ENCODE peak calls at places on chromosomes 5 and 9, in nine cellular contexts. One of them, this sample, is unnamed.

GRCh38 chr5:27437594-27438200 is 399.3 kb upstream of the CDH9 start:
- DNase-seq in fibroblast of the conjunctiva: no peak
- DNase-seq in OCI-LY7: no peak
- DNase-seq in omental fat pad: no peak
- DNase-seq in epithelial cell of prostate: no peak
- DNase-seq in skeletal muscle cell: no peak
- DNase-seq in GM12865: peak; percentile 2
- DNase-seq in hepatic stellate cell: no peak
- DNase-seq in iris pigment epithelial cell: peak; percentile 79
- DNase-seq in this sample: no peak

GRCh38 chr5:181164076-181164952 is 16.9 kb downstream of the OR2V2 start:
- DNase-seq in skeletal muscle cell: no peak
- DNase-seq in epithelial cell of prostate: no peak
- DNase-seq in iris pigment epithelial cell: peak; percentile 45
- DNase-seq in GM12865: peak; percentile 40
- DNase-seq in hepatic stellate cell: no peak
- DNase-seq in fibroblast of the conjunctiva: peak; percentile 20
- DNase-seq in omental fat pad: no peak
- DNase-seq in OCI-LY7: no peak
- DNase-seq in this sample: no peak

GRCh38 chr9:131854906-131855504 is 115.1 kb upstream of the RAPGEF1 start:
- DNase-seq in omental fat pad: no peak
- DNase-seq in GM12865: no peak
- DNase-seq in OCI-LY7: no peak
- DNase-seq in hepatic stellate cell: no peak
- DNase-seq in fibroblast of the conjunctiva: no peak
- DNase-seq in iris pigment epithelial cell: peak; percentile 39
- DNase-seq in skeletal muscle cell: peak; percentile 35
- DNase-seq in epithelial cell of prostate: no peak
- DNase-seq in this sample: no peak

GRCh38 chr5:179766021-179766725 is 27.6 kb upstream of the LTC4S start:
- DNase-seq in skeletal muscle cell: no peak
- DNase-seq in epithelial cell of prostate: no peak
- DNase-seq in OCI-LY7: no peak
- DNase-seq in omental fat pad: no peak
- DNase-seq in hepatic stellate cell: no peak
- DNase-seq in iris pigment epithelial cell: peak; percentile 79
- DNase-seq in GM12865: no peak
- DNase-seq in fibroblast of the conjunctiva: no peak
- DNase-seq in this sample: no peak

GRCh38 chr5:78221964-78222451 is 72.5 kb downstream of the AP3B1 start:
- DNase-seq in iris pigment epithelial cell: peak; percentile 11
- DNase-seq in GM12865: peak; percentile 94
- DNase-seq in fibroblast of the conjunctiva: peak; percentile 13
- DNase-seq in omental fat pad: no peak
- DNase-seq in skeletal muscle cell: no peak
- DNase-seq in OCI-LY7: peak; percentile 94
- DNase-seq in hepatic stellate cell: no peak
- DNase-seq in epithelial cell of prostate: no peak
- DNase-seq in this sample: no peak

GRCh38 chr9:122201641-122202040 is 27.1 kb downstream of the LHX6 start:
- DNase-seq in OCI-LY7: no peak
- DNase-seq in fibroblast of the conjunctiva: no peak
- DNase-seq in hepatic stellate cell: no peak
- DNase-seq in omental fat pad: no peak
- DNase-seq in GM12865: no peak
- DNase-seq in skeletal muscle cell: peak; percentile 39
- DNase-seq in epithelial cell of prostate: no peak
- DNase-seq in iris pigment epithelial cell: peak; percentile 57
- DNase-seq in this sample: no peak

GRCh38 chr5:37840036-37840909 is at the start of gene GDNF:
- DNase-seq in skeletal muscle cell: no peak
- DNase-seq in epithelial cell of prostate: no peak
- DNase-seq in fibroblast of the conjunctiva: no peak
- DNase-seq in OCI-LY7: no peak
- DNase-seq in omental fat pad: no peak
- DNase-seq in GM12865: peak; percentile 28
- DNase-seq in hepatic stellate cell: peak; percentile 73
- DNase-seq in iris pigment epithelial cell: peak; percentile 47
- DNase-seq in this sample: no peak

GRCh38 chr5:31757813-31758212 is 118.9 kb downstream of the PDZD2 start:
- DNase-seq in fibroblast of the conjunctiva: no peak
- DNase-seq in iris pigment epithelial cell: no peak
- DNase-seq in hepatic stellate cell: no peak
- DNase-seq in OCI-LY7: no peak
- DNase-seq in omental fat pad: no peak
- DNase-seq in GM12865: no peak
- DNase-seq in epithelial cell of prostate: no peak
- DNase-seq in skeletal muscle cell: no peak
- DNase-seq in this sample: no peak

GRCh38 chr5:39219433-39219832 is at the start of gene FYB1:
- DNase-seq in epithelial cell of prostate: peak; percentile 65
- DNase-seq in OCI-LY7: no peak
- DNase-seq in GM12865: no peak
- DNase-seq in skeletal muscle cell: no peak
- DNase-seq in hepatic stellate cell: no peak
- DNase-seq in iris pigment epithelial cell: no peak
- DNase-seq in fibroblast of the conjunctiva: no peak
- DNase-seq in omental fat pad: no peak
- DNase-seq in this sample: no peak

GRCh38 chr5:84647581-84647980 is 262.9 kb upstream of the EDIL3 start:
- DNase-seq in hepatic stellate cell: no peak
- DNase-seq in omental fat pad: no peak
- DNase-seq in OCI-LY7: no peak
- DNase-seq in epithelial cell of prostate: no peak
- DNase-seq in skeletal muscle cell: no peak
- DNase-seq in GM12865: no peak
- DNase-seq in iris pigment epithelial cell: no peak
- DNase-seq in fibroblast of the conjunctiva: no peak
- DNase-seq in this sample: no peak

GRCh38 chr9:128644452-128644851 is 12.2 kb downstream of the DYNC2I2 start:
- DNase-seq in hepatic stellate cell: no peak
- DNase-seq in iris pigment epithelial cell: no peak
- DNase-seq in OCI-LY7: no peak
- DNase-seq in omental fat pad: no peak
- DNase-seq in fibroblast of the conjunctiva: no peak
- DNase-seq in skeletal muscle cell: no peak
- DNase-seq in epithelial cell of prostate: no peak
- DNase-seq in GM12865: no peak
- DNase-seq in this sample: no peak

GRCh38 chr5:57174128-57174849 is 430 bp downstream of the GPBP1 start:
- DNase-seq in skeletal muscle cell: no peak
- DNase-seq in hepatic stellate cell: no peak
- DNase-seq in epithelial cell of prostate: no peak
- DNase-seq in GM12865: peak; percentile 63
- DNase-seq in omental fat pad: no peak
- DNase-seq in fibroblast of the conjunctiva: no peak
- DNase-seq in OCI-LY7: peak; percentile 69
- DNase-seq in iris pigment epithelial cell: peak; percentile 39
- DNase-seq in this sample: peak; percentile 71

GRCh38 chr5:56183507-56183906 is 49.6 kb downstream of the ANKRD55 start:
- DNase-seq in OCI-LY7: no peak
- DNase-seq in fibroblast of the conjunctiva: peak; percentile 59
- DNase-seq in skeletal muscle cell: peak; percentile 92
- DNase-seq in omental fat pad: no peak
- DNase-seq in GM12865: peak; percentile 9
- DNase-seq in iris pigment epithelial cell: peak; percentile 97
- DNase-seq in epithelial cell of prostate: peak; percentile 97
- DNase-seq in hepatic stellate cell: peak; percentile 57
- DNase-seq in this sample: no peak

GRCh38 chr5:133235696-133236426 is 184.0 kb downstream of the HSPA4 start:
- DNase-seq in skeletal muscle cell: no peak
- DNase-seq in hepatic stellate cell: no peak
- DNase-seq in fibroblast of the conjunctiva: no peak
- DNase-seq in omental fat pad: no peak
- DNase-seq in GM12865: no peak
- DNase-seq in OCI-LY7: no peak
- DNase-seq in iris pigment epithelial cell: peak; percentile 42
- DNase-seq in epithelial cell of prostate: no peak
- DNase-seq in this sample: no peak

GRCh38 chr5:168174376-168174775 is 117.1 kb upstream of the WWC1 start:
- DNase-seq in epithelial cell of prostate: no peak
- DNase-seq in GM12865: peak; percentile 81
- DNase-seq in omental fat pad: no peak
- DNase-seq in hepatic stellate cell: no peak
- DNase-seq in iris pigment epithelial cell: peak; percentile 12
- DNase-seq in fibroblast of the conjunctiva: no peak
- DNase-seq in skeletal muscle cell: no peak
- DNase-seq in OCI-LY7: no peak
- DNase-seq in this sample: no peak

GRCh38 chr5:180021900-180022299 is 49.7 kb downstream of the RNF130 start:
- DNase-seq in hepatic stellate cell: no peak
- DNase-seq in epithelial cell of prostate: no peak
- DNase-seq in GM12865: no peak
- DNase-seq in skeletal muscle cell: no peak
- DNase-seq in iris pigment epithelial cell: no peak
- DNase-seq in omental fat pad: no peak
- DNase-seq in fibroblast of the conjunctiva: no peak
- DNase-seq in OCI-LY7: no peak
- DNase-seq in this sample: no peak

GRCh38 chr5:170861855-170862766 is at the start of gene RANBP17:
- DNase-seq in skeletal muscle cell: peak; percentile 37
- DNase-seq in omental fat pad: no peak
- DNase-seq in iris pigment epithelial cell: peak; percentile 84
- DNase-seq in epithelial cell of prostate: no peak
- DNase-seq in hepatic stellate cell: peak; percentile 52
- DNase-seq in GM12865: no peak
- DNase-seq in OCI-LY7: no peak
- DNase-seq in fibroblast of the conjunctiva: peak; percentile 47
- DNase-seq in this sample: no peak

GRCh38 chr5:139104577-139105271 is 93.4 kb downstream of the SIL1 start:
- DNase-seq in fibroblast of the conjunctiva: peak; percentile 88
- DNase-seq in hepatic stellate cell: peak; percentile 74
- DNase-seq in omental fat pad: peak; percentile 25
- DNase-seq in OCI-LY7: no peak
- DNase-seq in skeletal muscle cell: peak; percentile 74
- DNase-seq in iris pigment epithelial cell: peak; percentile 94
- DNase-seq in GM12865: no peak
- DNase-seq in epithelial cell of prostate: peak; percentile 41
- DNase-seq in this sample: no peak

GRCh38 chr9:3848445-3849114 is 322.8 kb upstream of the RFX3 start:
- DNase-seq in iris pigment epithelial cell: peak; percentile 75
- DNase-seq in fibroblast of the conjunctiva: no peak
- DNase-seq in hepatic stellate cell: no peak
- DNase-seq in omental fat pad: no peak
- DNase-seq in OCI-LY7: no peak
- DNase-seq in epithelial cell of prostate: no peak
- DNase-seq in skeletal muscle cell: no peak
- DNase-seq in GM12865: no peak
- DNase-seq in this sample: no peak

GRCh38 chr5:36897616-36898015 is 21.0 kb downstream of the NIPBL start:
- DNase-seq in hepatic stellate cell: peak; percentile 5
- DNase-seq in omental fat pad: no peak
- DNase-seq in GM12865: no peak
- DNase-seq in OCI-LY7: no peak
- DNase-seq in fibroblast of the conjunctiva: no peak
- DNase-seq in skeletal muscle cell: no peak
- DNase-seq in iris pigment epithelial cell: peak; percentile 57
- DNase-seq in epithelial cell of prostate: no peak
- DNase-seq in this sample: no peak

GRCh38 chr9:70795841-70796240 is 325.6 kb downstream of the TRPM3 start:
- DNase-seq in hepatic stellate cell: no peak
- DNase-seq in fibroblast of the conjunctiva: no peak
- DNase-seq in GM12865: no peak
- DNase-seq in skeletal muscle cell: no peak
- DNase-seq in epithelial cell of prostate: no peak
- DNase-seq in omental fat pad: no peak
- DNase-seq in iris pigment epithelial cell: no peak
- DNase-seq in OCI-LY7: no peak
- DNase-seq in this sample: no peak

GRCh38 chr5:78783434-78784130 is 135.0 kb upstream of the LHFPL2 start:
- DNase-seq in fibroblast of the conjunctiva: no peak
- DNase-seq in omental fat pad: no peak
- DNase-seq in skeletal muscle cell: no peak
- DNase-seq in GM12865: no peak
- DNase-seq in OCI-LY7: no peak
- DNase-seq in epithelial cell of prostate: no peak
- DNase-seq in hepatic stellate cell: no peak
- DNase-seq in iris pigment epithelial cell: no peak
- DNase-seq in this sample: no peak

GRCh38 chr5:69202497-69202896 is 13.1 kb downstream of the CENPH start:
- DNase-seq in OCI-LY7: no peak
- DNase-seq in GM12865: no peak
- DNase-seq in omental fat pad: no peak
- DNase-seq in skeletal muscle cell: no peak
- DNase-seq in iris pigment epithelial cell: peak; percentile 32
- DNase-seq in fibroblast of the conjunctiva: no peak
- DNase-seq in hepatic stellate cell: no peak
- DNase-seq in epithelial cell of prostate: no peak
- DNase-seq in this sample: no peak

GRCh38 chr5:72042097-72042496 is 65.2 kb upstream of the MAP1B start:
- DNase-seq in hepatic stellate cell: no peak
- DNase-seq in fibroblast of the conjunctiva: no peak
- DNase-seq in skeletal muscle cell: no peak
- DNase-seq in epithelial cell of prostate: no peak
- DNase-seq in iris pigment epithelial cell: no peak
- DNase-seq in omental fat pad: no peak
- DNase-seq in GM12865: no peak
- DNase-seq in OCI-LY7: no peak
- DNase-seq in this sample: no peak

GRCh38 chr5:97095318-97095732 is 47.1 kb downstream of the LIX1 start:
- DNase-seq in skeletal muscle cell: no peak
- DNase-seq in epithelial cell of prostate: no peak
- DNase-seq in fibroblast of the conjunctiva: no peak
- DNase-seq in omental fat pad: no peak
- DNase-seq in OCI-LY7: no peak
- DNase-seq in GM12865: no peak
- DNase-seq in hepatic stellate cell: no peak
- DNase-seq in iris pigment epithelial cell: no peak
- DNase-seq in this sample: no peak

GRCh38 chr5:54844905-54845566 is 140.4 kb downstream of the ESM1 start:
- DNase-seq in iris pigment epithelial cell: peak; percentile 70
- DNase-seq in hepatic stellate cell: peak; percentile 27
- DNase-seq in OCI-LY7: peak; percentile 70
- DNase-seq in epithelial cell of prostate: no peak
- DNase-seq in omental fat pad: no peak
- DNase-seq in fibroblast of the conjunctiva: peak; percentile 57
- DNase-seq in GM12865: peak; percentile 49
- DNase-seq in skeletal muscle cell: peak; percentile 33
- DNase-seq in this sample: no peak

GRCh38 chr9:134600836-134601638 is 40.6 kb upstream of the COL5A1 start:
- DNase-seq in GM12865: no peak
- DNase-seq in skeletal muscle cell: no peak
- DNase-seq in hepatic stellate cell: no peak
- DNase-seq in epithelial cell of prostate: no peak
- DNase-seq in fibroblast of the conjunctiva: no peak
- DNase-seq in OCI-LY7: no peak
- DNase-seq in iris pigment epithelial cell: no peak
- DNase-seq in omental fat pad: no peak
- DNase-seq in this sample: no peak

GRCh38 chr9:131834721-131835120 is 94.8 kb upstream of the RAPGEF1 start:
- DNase-seq in iris pigment epithelial cell: no peak
- DNase-seq in fibroblast of the conjunctiva: no peak
- DNase-seq in hepatic stellate cell: no peak
- DNase-seq in omental fat pad: no peak
- DNase-seq in epithelial cell of prostate: no peak
- DNase-seq in skeletal muscle cell: no peak
- DNase-seq in OCI-LY7: no peak
- DNase-seq in GM12865: no peak
- DNase-seq in this sample: no peak

GRCh38 chr9:137590123-137590468 is 216 bp downstream of the ZMYND19 start:
- DNase-seq in fibroblast of the conjunctiva: no peak
- DNase-seq in epithelial cell of prostate: no peak
- DNase-seq in hepatic stellate cell: peak; percentile 34
- DNase-seq in iris pigment epithelial cell: no peak
- DNase-seq in omental fat pad: no peak
- DNase-seq in skeletal muscle cell: no peak
- DNase-seq in GM12865: no peak
- DNase-seq in OCI-LY7: no peak
- DNase-seq in this sample: no peak